ENCODE peak calls at places on chromosomes 11 and 22, in nine cellular contexts. S is CD4-positive, alpha-beta T cell; E is right cardiac atrium; M is psoas muscle; N is cardiac muscle cell; K is pancreas; J is right lobe of liver; G is fibroblast of lung; O is mammary epithelial cell. F is an unnamed sample.

GRCh38 chr22:45598596-45599217 is 72.9 kb upstream of the ATXN10 start:
- DNase-seq in S (no peak), E (no peak), M (no peak), N (no peak), K (no peak), J (peak), G (no peak), O (no peak), F (no peak)

GRCh38 chr22:35552186-35552842 is 11.7 kb downstream of the RASD2 start:
- DNase-seq in S (peak), E (no peak), M (no peak), N (peak), K (no peak), J (no peak), G (no peak), O (no peak), F (no peak)

GRCh38 chr11:27291302-27291889 is 71.6 kb downstream of the CCDC34 start:
- DNase-seq in S (no peak), E (no peak), M (no peak), N (no peak), K (no peak), J (no peak), G (no peak), O (peak), F (no peak)

GRCh38 chr11:105878510-105878909 is 143.5 kb downstream of the MSANTD4 start:
- DNase-seq in S (no peak), E (no peak), M (no peak), N (no peak), K (no peak), J (no peak), G (no peak), O (no peak), F (no peak)

GRCh38 chr11:280762-281485 is 2.7 kb downstream of the NLRP6 start:
- DNase-seq in S (peak), E (peak), M (no peak), N (no peak), K (no peak), J (peak), G (no peak), O (peak), F (no peak)

GRCh38 chr11:116721983-116722382 is 50.8 kb downstream of the BUD13 start:
- DNase-seq in S (no peak), E (no peak), M (no peak), N (no peak), K (no peak), J (peak), G (no peak), O (no peak), F (no peak)

GRCh38 chr11:75174781-75175370 is 24.0 kb downstream of the SLCO2B1 start:
- DNase-seq in S (no peak), E (no peak), M (no peak), N (no peak), K (no peak), J (no peak), G (no peak), O (no peak), F (peak)

GRCh38 chr22:50270302-50271010 is at the start of gene MAPK11:
- DNase-seq in S (peak), E (peak), M (peak), N (peak), K (peak), J (peak), G (peak), O (peak), F (peak)

GRCh38 chr22:22111267-22111751 is 128.7 kb upstream of the TOP3B start:
- DNase-seq in S (no peak), E (no peak), M (no peak), N (peak), K (no peak), J (no peak), G (peak), O (peak), F (no peak)

GRCh38 chr11:35009191-35009940 is 92.9 kb downstream of the PDHX start:
- DNase-seq in S (no peak), E (no peak), M (no peak), N (peak), K (peak), J (no peak), G (peak), O (peak), F (no peak)

GRCh38 chr11:14384338-14384737 is 25.4 kb upstream of the RRAS2 start:
- DNase-seq in S (no peak), E (no peak), M (no peak), N (peak), K (no peak), J (no peak), G (peak), O (no peak), F (no peak)

GRCh38 chr11:112977620-112978212 is 16.5 kb downstream of the NCAM1 start:
- DNase-seq in S (no peak), E (no peak), M (peak), N (peak), K (no peak), J (no peak), G (peak), O (peak), F (no peak)

GRCh38 chr11:1839204-1839923 is 583 bp downstream of the TNNI2 start:
- DNase-seq in S (no peak), E (peak), M (no peak), N (no peak), K (no peak), J (no peak), G (no peak), O (no peak), F (no peak)

GRCh38 chr11:112459001-112459400 is 198.3 kb upstream of the PLET1 start:
- DNase-seq in S (no peak), E (no peak), M (no peak), N (no peak), K (no peak), J (no peak), G (peak), O (no peak), F (no peak)

GRCh38 chr22:20027966-20028854 is 7.3 kb downstream of the TANGO2 start:
- DNase-seq in S (no peak), E (peak), M (no peak), N (peak), K (no peak), J (peak), G (peak), O (no peak), F (no peak)

GRCh38 chr11:559712-560304 is 730 bp downstream of the LMNTD2 start:
- DNase-seq in S (no peak), E (no peak), M (no peak), N (no peak), K (peak), J (peak), G (no peak), O (no peak), F (no peak)

GRCh38 chr11:129090056-129090455 is 102.1 kb downstream of the ARHGAP32 start:
- DNase-seq in S (no peak), E (no peak), M (no peak), N (peak), K (no peak), J (no peak), G (no peak), O (peak), F (no peak)

GRCh38 chr11:1928038-1928890 is 8.8 kb downstream of the TNNT3 start:
- DNase-seq in S (no peak), E (peak), M (no peak), N (no peak), K (no peak), J (peak), G (no peak), O (no peak), F (no peak)

GRCh38 chr11:122516686-122517085 is 138.8 kb upstream of the UBASH3B start:
- DNase-seq in S (no peak), E (no peak), M (no peak), N (no peak), K (no peak), J (no peak), G (no peak), O (no peak), F (no peak)

DNA sequence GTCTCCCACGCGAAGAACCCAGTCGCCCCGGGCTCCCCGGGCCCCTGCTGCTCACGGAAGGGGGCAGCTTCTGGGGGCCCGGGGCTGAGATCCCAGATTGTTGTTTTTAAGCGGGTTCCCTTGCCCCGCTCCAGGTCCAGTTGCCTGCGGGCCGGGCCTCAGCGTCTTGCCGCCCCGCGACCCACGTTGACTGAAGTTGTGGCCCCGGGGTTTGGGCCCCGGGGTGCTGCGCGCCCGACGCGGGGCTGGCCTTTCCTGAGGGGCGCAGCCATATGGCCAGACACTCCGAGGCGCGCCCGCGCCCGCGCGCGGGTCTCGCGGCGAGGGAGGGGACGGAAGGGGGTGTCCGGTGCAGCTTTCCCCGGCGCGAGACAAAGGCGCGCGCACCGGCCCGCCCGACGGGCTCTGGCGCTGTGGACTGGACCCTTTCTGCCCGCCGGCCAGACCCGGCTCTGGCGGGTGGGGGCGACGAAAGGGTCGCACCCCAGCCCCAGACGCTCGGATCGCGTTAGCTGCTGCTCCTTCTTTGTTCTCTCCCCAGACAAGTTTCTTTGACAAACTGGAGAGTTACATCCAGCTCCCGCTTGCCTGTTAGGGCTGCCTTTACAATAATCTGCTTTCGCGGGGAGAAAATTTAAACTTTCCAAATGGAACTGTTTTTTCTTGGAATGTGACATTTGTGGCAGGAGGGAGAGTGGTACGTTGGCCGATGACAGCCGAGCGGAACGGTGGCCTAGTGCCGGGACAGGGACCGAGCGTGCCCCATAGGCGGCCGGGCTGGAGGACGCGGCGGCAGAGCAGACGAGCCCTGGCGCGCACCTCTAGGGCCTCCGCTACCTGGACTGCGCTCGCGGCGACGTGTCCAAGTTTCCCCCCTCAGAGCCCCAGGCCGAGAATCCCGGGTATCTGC is 701 bp downstream of the AMOTL1 start:
- DNase-seq in S (no peak), E (peak), M (peak), N (peak), K (peak), J (peak), G (peak), O (peak), F (no peak)
- H3K27ac ChIP-seq in S (no peak), E (peak), M (peak), N (no peak), K (peak), J (peak), G (peak), O (peak), F (peak)

GRCh38 chr11:84866922-84867321 is 760.2 kb downstream of the DLG2 start:
- DNase-seq in S (no peak), E (no peak), M (no peak), N (no peak), K (no peak), J (no peak), G (no peak), O (no peak), F (no peak)

GRCh38 chr11:84871116-84871515 is 756.0 kb downstream of the DLG2 start:
- DNase-seq in S (no peak), E (no peak), M (no peak), N (no peak), K (no peak), J (no peak), G (no peak), O (no peak), F (no peak)

GRCh38 chr11:84870486-84870885 is 756.7 kb downstream of the DLG2 start:
- DNase-seq in S (no peak), E (no peak), M (no peak), N (no peak), K (no peak), J (no peak), G (no peak), O (no peak), F (no peak)

GRCh38 chr11:84865257-84865656 is 761.9 kb downstream of the DLG2 start:
- DNase-seq in S (no peak), E (no peak), M (no peak), N (no peak), K (no peak), J (no peak), G (no peak), O (peak), F (no peak)

GRCh38 chr11:84865791-84866535 is 761.2 kb downstream of the DLG2 start:
- DNase-seq in S (no peak), E (no peak), M (no peak), N (no peak), K (no peak), J (no peak), G (no peak), O (no peak), F (no peak)
- H3K27ac ChIP-seq in S (no peak), E (no peak), M (no peak), N (no peak), K (no peak), J (no peak), G (no peak), O (no peak), F (no peak)

GRCh38 chr11:6619021-6619745 is at the start of gene TPP1:
- DNase-seq in S (peak), E (peak), M (peak), N (peak), K (peak), J (peak), G (peak), O (peak), F (peak)
- H3K27ac ChIP-seq in S (peak), E (peak), M (peak), N (peak), K (peak), J (peak), G (peak), O (peak), F (peak)

GRCh38 chr11:48170176-48170839 is 46.3 kb upstream of the OR4B1 start:
- DNase-seq in S (no peak), E (peak), M (no peak), N (peak), K (no peak), J (no peak), G (peak), O (no peak), F (no peak)

GRCh38 chr11:48170840-48171233 is 45.8 kb upstream of the OR4B1 start:
- DNase-seq in S (no peak), E (no peak), M (no peak), N (peak), K (no peak), J (no peak), G (peak), O (no peak), F (no peak)

GRCh38 chr11:48168815-48169214 is 47.8 kb upstream of the OR4B1 start:
- DNase-seq in S (no peak), E (no peak), M (no peak), N (no peak), K (no peak), J (no peak), G (no peak), O (no peak), F (no peak)

GRCh38 chr11:48169259-48169658 is 47.4 kb upstream of the OR4B1 start:
- DNase-seq in S (no peak), E (no peak), M (no peak), N (no peak), K (no peak), J (no peak), G (no peak), O (no peak), F (no peak)

DNA sequence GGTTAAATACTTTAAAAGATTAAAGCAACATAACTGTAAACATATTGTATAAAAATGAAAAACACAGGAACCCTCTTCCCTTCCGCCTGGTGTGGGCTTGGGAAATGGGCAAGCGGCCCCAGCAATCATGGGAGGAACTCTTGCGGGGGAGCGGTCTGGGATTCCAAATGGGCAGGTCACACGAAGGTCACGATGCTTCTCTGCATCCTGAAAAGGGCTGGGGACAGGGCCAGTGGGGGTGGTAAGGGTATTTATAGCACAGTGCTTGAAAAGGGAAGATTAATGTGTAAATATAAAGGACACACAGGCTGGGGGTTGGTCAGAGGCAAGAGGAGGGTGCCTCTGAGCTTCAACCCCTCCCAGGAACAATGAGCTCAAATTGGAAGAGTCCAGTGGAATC is 46.9 kb upstream of the OR4B1 start:
- DNase-seq in S (no peak), E (peak), M (no peak), N (peak), K (no peak), J (no peak), G (peak), O (no peak), F (no peak)
- H3K27ac ChIP-seq in S (no peak), E (peak), M (no peak), N (peak), K (no peak), J (no peak), G (peak), O (no peak), F (peak)